ENCODE peak calls at places on chromosomes 7 and 10, in nine cellular contexts. R is NCI-H69; D is CD4-positive, alpha-beta T cell; T is activated CD4-positive, alpha-beta T cell treated with anti-CD3 and anti-CD28 coated beads for 24 hours; W is endothelial cell of umbilical vein; N is stimulated activated naive B cell treated with anti-CD40 and anti-IgM and Interleukin-4, amounts not matched to agents 10 μg/mL and 1 μg/mL and 100 μg/mL, for 72 hours; C is stimulated activated CD4-positive, alpha-beta T cell treated with anti-CD3 and anti-CD28 coated beads, Interleukin-12 subunit alpha, Interleukin-12 subunit beta, amount 100 ng/mL, for 48 hours; B is HT1080; L is fibroblast of the conjunctiva. I is an unnamed sample.

GRCh38 chr7:100675581-100676350 is 2.2 kb downstream of the GNB2 start:
- DNase-seq in C (peak; percentile 59), W (peak; percentile 59), R (peak; percentile 90), B (peak; percentile 64), D (peak; percentile 90), T (peak; percentile 57), N (peak; percentile 81), L (peak; percentile 55), I (peak; percentile 56)

GRCh38 chr10:15168296-15168780 is at the start of gene NMT2:
- DNase-seq in R (peak; percentile 93), T (no peak), N (peak; percentile 78), B (peak; percentile 73), D (no peak), C (peak; percentile 6), L (no peak), W (peak; percentile 81), I (peak; percentile 69)

GRCh38 chr7:64431838-64432237 is 118.1 kb downstream of the ZNF736 start:
- DNase-seq in C (no peak), L (no peak), W (no peak), D (no peak), R (no peak), N (no peak), T (no peak), B (no peak), I (no peak)

GRCh38 chr7:151867912-151868804 is 8.8 kb downstream of the PRKAG2 start:
- DNase-seq in L (no peak), B (no peak), W (peak; percentile 16), T (no peak), N (no peak), C (no peak), D (no peak), R (no peak), I (no peak)

GRCh38 chr7:135808206-135808605 is 59.6 kb upstream of the FAM180A start:
- DNase-seq in B (no peak), C (no peak), W (no peak), R (no peak), T (no peak), N (no peak), D (no peak), L (no peak), I (no peak)

GRCh38 chr7:74026406-74027123 is 1.4 kb upstream of the ELN start:
- DNase-seq in W (peak; percentile 72), C (peak; percentile 67), D (peak; percentile 46), B (peak; percentile 55), L (no peak), T (peak; percentile 44), N (peak; percentile 28), R (peak; percentile 76), I (peak; percentile 81)

GRCh38 chr10:77317221-77317620 is 320.4 kb downstream of the KCNMA1 start:
- DNase-seq in B (no peak), N (no peak), C (no peak), T (no peak), D (no peak), W (no peak), L (no peak), R (no peak), I (no peak)

GRCh38 chr7:31129067-31129466 is 77.0 kb downstream of the ADCYAP1R1 start:
- DNase-seq in N (no peak), T (no peak), R (peak; percentile 81), D (no peak), W (no peak), C (no peak), L (no peak), B (no peak), I (no peak)

GRCh38 chr7:50339990-50340500 is 35.5 kb downstream of the IKZF1 start:
- DNase-seq in T (no peak), R (peak; percentile 94), D (peak; percentile 45), L (no peak), N (peak; percentile 48), B (no peak), C (no peak), W (no peak), I (peak; percentile 80)